ENCODE peak calls at places on chromosomes 11 and 22, in four cellular contexts. J is ACHN, Y is body of pancreas, K is amygdala. O is an unnamed sample.

GRCh38 chr11:27524155-27524554 is 17.6 kb upstream of the LIN7C start:
- DNase-seq in J (peak), Y (no peak), K (no peak), O (no peak)

GRCh38 chr11:60852060-60852638 is 3.6 kb downstream of the PTGDR2 start:
- DNase-seq in J (no peak), Y (peak), K (no peak), O (no peak)

GRCh38 chr11:95599959-95600586 is 189.5 kb downstream of the FAM76B start:
- DNase-seq in J (no peak), Y (no peak), K (no peak), O (no peak)

GRCh38 chr11:119933164-119933563 is 204.2 kb upstream of the NECTIN1 start:
- DNase-seq in J (no peak), Y (no peak), K (no peak), O (no peak)

GRCh38 chr11:111059726-111060125 is 185.8 kb upstream of the POU2AF2 start:
- DNase-seq in J (no peak), Y (no peak), K (no peak), O (no peak)

GRCh38 chr11:132874638-132875037 is 657.7 kb downstream of the OPCML start:
- DNase-seq in J (no peak), Y (no peak), K (no peak), O (no peak)

GRCh38 chr11:87417951-87418350 is 380.2 kb downstream of the TMEM135 start:
- DNase-seq in J (no peak), Y (no peak), K (no peak), O (no peak)

GRCh38 chr11:73268671-73269271 is 3.4 kb upstream of the P2RY6 start:
- DNase-seq in J (no peak), Y (no peak), K (no peak), O (no peak)

GRCh38 chr11:103928040-103928555 is 108.3 kb upstream of the DDI1 start:
- DNase-seq in J (no peak), Y (no peak), K (no peak), O (no peak)

GRCh38 chr22:44411226-44412135 is 86.6 kb downstream of the RTL6 start:
- DNase-seq in J (no peak), Y (no peak), K (no peak), O (no peak)

GRCh38 chr11:30586251-30587144 is at the start of gene MPPED2:
- DNase-seq in J (no peak), Y (peak), K (no peak), O (no peak)

GRCh38 chr11:127919206-127920000 is 668.0 kb downstream of the ETS1 start:
- DNase-seq in J (no peak), Y (no peak), K (no peak), O (no peak)

GRCh38 chr22:36237462-36238347 is 1.6 kb downstream of the APOL2 start:
- DNase-seq in J (no peak), Y (no peak), K (no peak), O (no peak)

GRCh38 chr11:73787643-73788537 is at the start of gene MRPL48:
- DNase-seq in J (peak), Y (peak), K (peak), O (peak)

O was measured in tibial nerve.